ENCODE peak calls at places on chromosomes 16 and 17, in nine cellular contexts. Q, U, F, P, V, X, L, Z and J are unnamed samples.

GRCh38 chr17:29582767-29583166 is 6.7 kb downstream of the GIT1 start:
- DNase-seq in Q (no peak), U (no peak), F (no peak), P (no peak), V (peak), X (no peak), L (no peak), Z (no peak), J (no peak)

GRCh38 chr16:83689385-83689831 is 118.4 kb upstream of the HSBP1 start:
- DNase-seq in Q (no peak), U (peak), F (peak), P (peak), V (peak), X (no peak), L (no peak), Z (no peak), J (peak)

GRCh38 chr17:38797091-38797490 is 2.3 kb downstream of the PIP4K2B start:
- DNase-seq in Q (no peak), U (peak), F (no peak), P (no peak), V (no peak), X (no peak), L (no peak), Z (no peak), J (no peak)

GRCh38 chr16:76784530-76784929 is 406.5 kb upstream of the MON1B start:
- DNase-seq in Q (peak), U (no peak), F (peak), P (no peak), V (no peak), X (no peak), L (no peak), Z (no peak), J (no peak)

GRCh38 chr16:57628008-57628781 is at the start of gene ADGRG1:
- DNase-seq in Q (no peak), U (peak), F (no peak), P (peak), V (peak), X (peak), L (peak), Z (no peak), J (peak)

GRCh38 chr16:12674096-12674495 is 129.6 kb downstream of the CPPED1 start:
- DNase-seq in Q (no peak), U (peak), F (no peak), P (peak), V (no peak), X (no peak), L (no peak), Z (no peak), J (peak)

GRCh38 chr17:20315821-20316220 is 151.5 kb downstream of the LGALS9B start:
- DNase-seq in Q (peak), U (no peak), F (no peak), P (no peak), V (no peak), X (no peak), L (no peak), Z (no peak), J (no peak)

GRCh38 chr16:84191466-84191865 is 509 bp downstream of the ADAD2 start:
- DNase-seq in Q (no peak), U (no peak), F (no peak), P (no peak), V (no peak), X (no peak), L (no peak), Z (no peak), J (no peak)

GRCh38 chr16:1096164-1097082 is at the start of gene C1QTNF8:
- DNase-seq in Q (no peak), U (no peak), F (no peak), P (no peak), V (no peak), X (no peak), L (no peak), Z (no peak), J (no peak)

GRCh38 chr17:51491416-51491815 is 231.1 kb downstream of the UTP18 start:
- DNase-seq in Q (no peak), U (no peak), F (no peak), P (no peak), V (no peak), X (no peak), L (no peak), Z (no peak), J (no peak)

GRCh38 chr17:74298690-74299617 is 24.9 kb downstream of the DNAI2 start:
- DNase-seq in Q (no peak), U (no peak), F (no peak), P (no peak), V (no peak), X (no peak), L (no peak), Z (no peak), J (no peak)

GRCh38 chr17:41620583-41621434 is 3.6 kb downstream of the KRT17 start:
- DNase-seq in Q (no peak), U (peak), F (no peak), P (no peak), V (no peak), X (no peak), L (peak), Z (no peak), J (no peak)

GRCh38 chr17:7987112-7987893 is 15.1 kb upstream of the GUCY2D start:
- DNase-seq in Q (no peak), U (peak), F (no peak), P (no peak), V (no peak), X (peak), L (no peak), Z (no peak), J (peak)

GRCh38 chr16:314351-314750 is 31.4 kb downstream of the PDIA2 start:
- DNase-seq in Q (no peak), U (no peak), F (no peak), P (no peak), V (no peak), X (no peak), L (no peak), Z (no peak), J (no peak)

GRCh38 chr17:12043702-12044101 is 23.0 kb downstream of the MAP2K4 start:
- DNase-seq in Q (no peak), U (no peak), F (no peak), P (no peak), V (no peak), X (no peak), L (no peak), Z (no peak), J (no peak)